ENCODE peak calls at places on chromosomes 5 and 9, in seven cellular contexts. K, Q, X, C, N, M and H are unnamed samples.
A peak's percentile ranks its signal among the peaks of the same experiment; 100 is the strongest.

GRCh38 chr9:84207443-84208032 is 133.0 kb downstream of the SLC28A3 start:
- DNase-seq in X (no peak), M (no peak), K (peak; percentile 19), C (no peak), N (no peak), Q (no peak), H (no peak)

GRCh38 chr5:138927979-138928378 is 52.8 kb upstream of the LRRTM2 start:
- DNase-seq in K (peak; percentile 86), C (no peak), N (peak; percentile 81), X (no peak), M (no peak), Q (no peak), H (no peak)

GRCh38 chr5:53481887-53482716 is 1.7 kb downstream of the FST start:
- DNase-seq in Q (peak; percentile 64), X (peak; percentile 17), M (peak; percentile 67), K (no peak), C (peak; percentile 74), N (peak; percentile 82), H (peak; percentile 24)

GRCh38 chr5:41083306-41083705 is 12.2 kb upstream of the MROH2B start:
- DNase-seq in X (no peak), K (no peak), M (no peak), N (no peak), Q (no peak), C (no peak), H (no peak)

GRCh38 chr5:135221696-135222095 is 177.3 kb downstream of the MACROH2A1 start:
- DNase-seq in K (no peak), X (no peak), M (no peak), N (peak; percentile 29), C (peak; percentile 3), Q (no peak), H (no peak)

GRCh38 chr9:74697535-74697934 is 190.2 kb downstream of the TRPM6 start:
- DNase-seq in N (no peak), Q (no peak), K (no peak), C (no peak), M (no peak), X (no peak), H (no peak)

GRCh38 chr9:6449645-6450044 is 36.6 kb downstream of the UHRF2 start:
- DNase-seq in K (no peak), X (no peak), Q (no peak), C (no peak), M (no peak), N (no peak), H (no peak)

GRCh38 chr5:122500245-122501086 is 188.4 kb downstream of the SNCAIP start:
- DNase-seq in C (peak; percentile 32), N (no peak), K (peak; percentile 68), X (no peak), Q (peak; percentile 56), M (peak; percentile 60), H (no peak)

GRCh38 chr5:115168829-115169391 is 798 bp downstream of the TRIM36 start:
- DNase-seq in C (no peak), K (peak; percentile 11), X (no peak), Q (peak; percentile 59), N (no peak), M (no peak), H (no peak)

GRCh38 chr5:139635606-139636206 is 12.4 kb upstream of the CXXC5 start:
- DNase-seq in M (peak; percentile 78), X (no peak), Q (peak; percentile 67), N (peak; percentile 88), K (peak; percentile 55), C (peak; percentile 62), H (no peak)

GRCh38 chr5:148636353-148636752 is 18.0 kb downstream of the HTR4 start:
- DNase-seq in Q (no peak), N (no peak), M (no peak), X (no peak), C (no peak), K (no peak), H (no peak)

GRCh38 chr9:115591584-115591984 is 473.6 kb upstream of the TNC start:
- DNase-seq in X (no peak), C (peak; percentile 63), K (peak; percentile 16), M (peak; percentile 72), Q (peak; percentile 47), N (peak; percentile 78), H (no peak)

GRCh38 chr5:87412417-87413115 is at the start of gene CCNH:
- DNase-seq in Q (peak; percentile 97), X (peak; percentile 92), M (peak; percentile 88), N (peak; percentile 99), K (peak; percentile 99), C (peak; percentile 97), H (peak; percentile 87)

GRCh38 chr9:93268551-93269314 is 84.8 kb downstream of the WNK2 start:
- DNase-seq in Q (no peak), X (no peak), M (no peak), C (no peak), N (no peak), K (no peak), H (no peak)

GRCh38 chr5:160961761-160962160 is 109.8 kb upstream of the ATP10B start:
- DNase-seq in X (no peak), Q (no peak), N (no peak), C (no peak), K (no peak), M (no peak), H (no peak)

GRCh38 chr5:140175367-140176027 is 509 bp downstream of the CYSTM1 start:
- DNase-seq in C (peak; percentile 70), N (peak; percentile 90), Q (peak; percentile 65), K (peak; percentile 48), X (peak; percentile 25), M (peak; percentile 59), H (peak; percentile 49)

GRCh38 chr9:97895695-97896332 is 26.5 kb downstream of the TRMO start:
- DNase-seq in M (peak; percentile 15), N (no peak), K (no peak), C (no peak), X (no peak), Q (peak; percentile 64), H (no peak)

GRCh38 chr5:6714221-6715041 is 1.2 kb downstream of the TENT4A start:
- DNase-seq in M (no peak), Q (no peak), C (no peak), K (no peak), N (no peak), X (no peak), H (peak; percentile 30)

GRCh38 chr9:32968101-32969011 is 33.1 kb downstream of the APTX start:
- DNase-seq in X (no peak), K (peak; percentile 82), C (peak; percentile 47), Q (peak; percentile 62), M (peak; percentile 39), N (no peak), H (no peak)

GRCh38 chr5:31707294-31707693 is 68.4 kb downstream of the PDZD2 start:
- DNase-seq in K (no peak), M (no peak), Q (no peak), X (no peak), N (no peak), C (no peak), H (no peak)

GRCh38 chr5:150510460-150511263 is 2.7 kb downstream of the NDST1 start:
- DNase-seq in M (no peak), Q (no peak), C (no peak), X (no peak), K (no peak), N (no peak), H (no peak)